ENCODE peak calls at places on chromosomes 1 and 21, in eight cellular contexts. N, H, T, W, E, I, K and V are unnamed samples.

GRCh38 chr1:16066245-16066644 is 7.2 kb downstream of the FAM131C start:
- DNase-seq in N (no peak), H (no peak), T (no peak), W (no peak), E (no peak), I (no peak), K (no peak), V (no peak)

GRCh38 chr1:2952992-2953391 is 68.3 kb upstream of the ACTRT2 start:
- DNase-seq in N (no peak), H (no peak), T (no peak), W (no peak), E (no peak), I (no peak), K (no peak), V (no peak)

GRCh38 chr1:173914366-173914871 is 2.7 kb downstream of the SERPINC1 start:
- DNase-seq in N (peak; percentile 70), H (peak; percentile 48), T (peak; percentile 53), W (no peak), E (peak; percentile 12), I (no peak), K (no peak), V (no peak)

GRCh38 chr1:8871965-8872399 is 6.5 kb downstream of the ENO1 start:
- DNase-seq in N (no peak), H (no peak), T (peak; percentile 74), W (no peak), E (peak; percentile 38), I (no peak), K (no peak), V (no peak)

GRCh38 chr1:41920658-41921057 is 1.9 kb upstream of the HIVEP3 start:
- DNase-seq in N (no peak), H (no peak), T (peak; percentile 69), W (no peak), E (peak; percentile 23), I (no peak), K (no peak), V (no peak)

GRCh38 chr1:200342511-200343400 is 67.1 kb downstream of the ZNF281 start:
- DNase-seq in N (no peak), H (no peak), T (peak; percentile 79), W (no peak), E (peak; percentile 79), I (no peak), K (no peak), V (no peak)

GRCh38 chr1:45739137-45739536 is 11.3 kb downstream of the IPP start:
- DNase-seq in N (no peak), H (no peak), T (no peak), W (no peak), E (no peak), I (no peak), K (no peak), V (no peak)

GRCh38 chr1:10001016-10001665 is 4.1 kb downstream of the RBP7 start:
- DNase-seq in N (no peak), H (no peak), T (no peak), W (no peak), E (no peak), I (no peak), K (no peak), V (no peak)

GRCh38 chr1:224450164-224450955 is 15.8 kb upstream of the WDR26 start:
- DNase-seq in N (no peak), H (no peak), T (no peak), W (no peak), E (no peak), I (no peak), K (no peak), V (no peak)

GRCh38 chr1:66090863-66091457 is 298.3 kb downstream of the PDE4B start:
- DNase-seq in N (no peak), H (no peak), T (peak; percentile 38), W (no peak), E (no peak), I (no peak), K (no peak), V (no peak)

GRCh38 chr21:15293251-15293650 is 228.5 kb upstream of the NRIP1 start:
- DNase-seq in N (no peak), H (peak; percentile 15), T (peak; percentile 87), W (no peak), E (peak; percentile 86), I (no peak), K (no peak), V (no peak)

GRCh38 chr21:43611598-43612369 is 47.5 kb downstream of the HSF2BP start:
- DNase-seq in N (peak; percentile 91), H (peak; percentile 59), T (peak; percentile 38), W (peak; percentile 61), E (peak; percentile 90), I (peak; percentile 67), K (peak; percentile 53), V (peak; percentile 64)

GRCh38 chr1:156749429-156750118 is 1.9 kb downstream of the HDGF start:
- DNase-seq in N (no peak), H (no peak), T (peak; percentile 39), W (no peak), E (no peak), I (no peak), K (no peak), V (no peak)

GRCh38 chr1:10814312-10814711 is 17.9 kb upstream of the CASZ1 start:
- DNase-seq in N (no peak), H (no peak), T (no peak), W (no peak), E (no peak), I (no peak), K (no peak), V (no peak)

GRCh38 chr21:41319273-41319672 is 2.7 kb downstream of the FAM3B start:
- DNase-seq in N (no peak), H (no peak), T (no peak), W (no peak), E (no peak), I (no peak), K (no peak), V (no peak)

GRCh38 chr1:152110365-152110859 is 4.8 kb downstream of the TCHH start:
- DNase-seq in N (peak; percentile 38), H (no peak), T (peak; percentile 67), W (peak; percentile 12), E (peak; percentile 42), I (peak; percentile 31), K (no peak), V (peak; percentile 11)

GRCh38 chr1:156963621-156964020 is 43.2 kb downstream of the LRRC71 start:
- DNase-seq in N (no peak), H (no peak), T (peak; percentile 13), W (no peak), E (peak; percentile 3), I (no peak), K (no peak), V (no peak)

GRCh38 chr1:81569761-81570160 is 231.0 kb upstream of the ADGRL2 start:
- DNase-seq in N (no peak), H (no peak), T (no peak), W (no peak), E (no peak), I (no peak), K (no peak), V (no peak)

GRCh38 chr1:43867946-43868740 is 65.5 kb upstream of the ARTN start:
- DNase-seq in N (no peak), H (no peak), T (peak; percentile 83), W (no peak), E (peak; percentile 91), I (no peak), K (no peak), V (no peak)

GRCh38 chr1:173190101-173190895 is 16.8 kb downstream of the TNFSF4 start:
- DNase-seq in N (peak; percentile 77), H (peak; percentile 40), T (peak; percentile 57), W (peak; percentile 95), E (peak; percentile 86), I (peak; percentile 66), K (peak; percentile 60), V (peak; percentile 45)

GRCh38 chr1:117612517-117613248 is 6.8 kb downstream of the TENT5C start:
- DNase-seq in N (peak; percentile 21), H (peak; percentile 36), T (peak; percentile 93), W (no peak), E (peak; percentile 85), I (no peak), K (no peak), V (no peak)

GRCh38 chr1:23977854-23978191 is 2.3 kb downstream of the SRSF10 start:
- DNase-seq in N (no peak), H (no peak), T (peak; percentile 10), W (no peak), E (no peak), I (no peak), K (no peak), V (no peak)

GRCh38 chr1:23980006-23980724 is at the start of gene SRSF10:
- DNase-seq in N (peak; percentile 99), H (peak; percentile 98), T (peak; percentile 100), W (peak; percentile 98), E (peak; percentile 99), I (peak; percentile 98), K (peak; percentile 95), V (peak; percentile 98)

GRCh38 chr1:23979387-23980005 is 631 bp downstream of the SRSF10 start:
- DNase-seq in N (no peak), H (no peak), T (no peak), W (no peak), E (no peak), I (no peak), K (no peak), V (no peak)

GRCh38 chr1:23977187-23977853 is 2.8 kb downstream of the SRSF10 start:
- DNase-seq in N (peak; percentile 18), H (no peak), T (no peak), W (no peak), E (no peak), I (no peak), K (no peak), V (no peak)

DNA sequence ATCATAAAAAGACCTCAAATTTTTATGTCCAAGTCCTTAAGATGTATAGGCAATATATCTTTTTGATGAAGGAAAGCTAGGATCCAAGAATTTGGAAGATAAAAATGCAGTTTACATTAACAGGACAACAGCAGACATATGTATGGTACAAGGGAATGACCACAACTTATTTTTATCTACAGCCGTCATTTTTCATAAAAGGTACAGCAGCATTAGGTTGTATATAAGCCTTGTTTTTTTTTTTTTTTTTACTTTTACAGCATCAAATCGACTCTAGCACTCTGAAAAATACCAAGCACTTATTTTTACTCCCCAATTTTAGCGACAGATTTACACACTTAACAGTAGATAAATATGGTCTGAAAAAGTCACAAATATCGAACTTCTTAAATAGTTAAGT is 1.3 kb downstream of the SRSF10 start:
- DNase-seq in N (no peak), H (no peak), T (peak; percentile 10), W (no peak), E (no peak), I (no peak), K (no peak), V (no peak)
- H3K4me3 ChIP-seq in N (peak overlapping the region; percentile 96), H (peak overlapping the region; percentile 86), T (peak overlapping the region; percentile 98), W (peak overlapping the region; percentile 94), E (peak overlapping the region; percentile 94), I (peak overlapping the region; percentile 89), K (peak overlapping the region; percentile 97), V (peak overlapping the region; percentile 75)

GRCh38 chr1:53129891-53130597 is 12.4 kb downstream of the SLC1A7 start:
- DNase-seq in N (no peak), H (no peak), T (no peak), W (no peak), E (no peak), I (no peak), K (no peak), V (peak; percentile 10)
- H3K4me1 ChIP-seq in N (no peaks in the 10 kb centered on the region), H (no peaks in the 10 kb centered on the region), T (peaks cover 14% of the 10 kb centered on the region), W (no peaks in the 10 kb centered on the region), E (peaks cover 12% of the 10 kb centered on the region), I (no peaks in the 10 kb centered on the region), K (peaks cover 5% of the 10 kb centered on the region), V (peaks cover 5% of the 10 kb centered on the region)

GRCh38 chr1:230080834-230081233 is 13.8 kb downstream of the GALNT2 start:
- DNase-seq in N (no peak), H (no peak), T (no peak), W (no peak), E (no peak), I (peak; percentile 57), K (no peak), V (no peak)
- H3K27ac ChIP-seq in N (no peak overlapping the region), H (no peak overlapping the region), T (no peak overlapping the region), W (no peak overlapping the region), E (no peak overlapping the region), I (no peak overlapping the region), K (peak overlapping the region; percentile 80), V (no peak overlapping the region)

GRCh38 chr1:17579951-17580939 is 40.7 kb downstream of the ARHGEF10L start:
- DNase-seq in N (no peak), H (no peak), T (no peak), W (peak; percentile 61), E (no peak), I (no peak), K (no peak), V (no peak)
- H3K4me3 ChIP-seq in N (no peak overlapping the region), H (no peak overlapping the region), T (no peak overlapping the region), W (no peak overlapping the region), E (no peak overlapping the region), I (no peak overlapping the region), K (no peak overlapping the region), V (no peak overlapping the region)